ENCODE peak calls at places on chromosome 17, in eight cellular contexts. R is OCI-M1, B is immature natural killer cell, V is SHP77, F is head of caudate nucleus, S is neural progenitor cell, Q is cardiac muscle cell, Z is OCI-LY7. N is an unnamed sample.

GRCh38 chr17:52604105-52604504 is 445.6 kb upstream of the CA10 start:
- DNase-seq in R (peak; percentile 6), B (no peak), V (no peak), F (no peak), S (no peak), Q (no peak), Z (no peak), N (no peak)

GRCh38 chr17:80791758-80792284 is 199.8 kb upstream of the CHMP6 start:
- DNase-seq in R (no peak), B (no peak), V (peak; percentile 86), F (no peak), S (no peak), Q (no peak), Z (no peak), N (peak; percentile 47)

GRCh38 chr17:16463341-16464000 is 28.5 kb downstream of the LRRC75A start:
- DNase-seq in R (no peak), B (no peak), V (peak; percentile 92), F (no peak), S (no peak), Q (peak; percentile 42), Z (no peak), N (no peak)

GRCh38 chr17:48173191-48173590 is 65.6 kb downstream of the SNX11 start:
- DNase-seq in R (no peak), B (no peak), V (no peak), F (no peak), S (no peak), Q (no peak), Z (no peak), N (no peak)

GRCh38 chr17:43661699-43662431 is at the start of gene MEOX1:
- DNase-seq in R (no peak), B (no peak), V (no peak), F (no peak), S (no peak), Q (peak; percentile 60), Z (no peak), N (no peak)

GRCh38 chr17:15377608-15378007 is 36.2 kb upstream of the TEKT3 start:
- DNase-seq in R (no peak), B (no peak), V (no peak), F (no peak), S (peak; percentile 47), Q (peak; percentile 3), Z (no peak), N (peak; percentile 61)

GRCh38 chr17:17525331-17525730 is 29.1 kb upstream of the RASD1 start:
- DNase-seq in R (no peak), B (no peak), V (no peak), F (no peak), S (no peak), Q (no peak), Z (no peak), N (no peak)

GRCh38 chr17:34980353-34980680 is at the start of gene LIG3:
- DNase-seq in R (peak; percentile 96), B (peak; percentile 92), V (peak; percentile 80), F (peak; percentile 87), S (peak; percentile 96), Q (peak; percentile 95), Z (peak; percentile 95), N (peak; percentile 89)

GRCh38 chr17:48555616-48556533 is 11.0 kb upstream of the HOXB2 start:
- DNase-seq in R (no peak), B (no peak), V (no peak), F (no peak), S (peak; percentile 68), Q (peak; percentile 69), Z (no peak), N (no peak)

GRCh38 chr17:75584358-75585175 is 3.0 kb upstream of the MYO15B start:
- DNase-seq in R (no peak), B (no peak), V (no peak), F (no peak), S (no peak), Q (peak; percentile 28), Z (peak; percentile 39), N (no peak)

GRCh38 chr17:2023692-2024571 is 1.2 kb downstream of the RTN4RL1 start:
- DNase-seq in R (no peak), B (peak; percentile 22), V (no peak), F (peak; percentile 39), S (peak; percentile 99), Q (peak; percentile 60), Z (no peak), N (no peak)

GRCh38 chr17:65208753-65209152 is 71.6 kb downstream of the RGS9 start:
- DNase-seq in R (no peak), B (no peak), V (no peak), F (no peak), S (peak; percentile 45), Q (no peak), Z (no peak), N (no peak)

GRCh38 chr17:53093386-53093785 is 729.3 kb upstream of the KIF2B start:
- DNase-seq in R (no peak), B (no peak), V (no peak), F (no peak), S (no peak), Q (no peak), Z (no peak), N (no peak)

GRCh38 chr17:46901291-46901690 is 21.7 kb upstream of the GOSR2 start:
- DNase-seq in R (no peak), B (no peak), V (no peak), F (no peak), S (no peak), Q (no peak), Z (no peak), N (no peak)

GRCh38 chr17:8518346-8518745 is 82.7 kb downstream of the NDEL1 start:
- DNase-seq in R (no peak), B (no peak), V (no peak), F (no peak), S (no peak), Q (no peak), Z (no peak), N (no peak)

GRCh38 chr17:49494399-49494798 is 694 bp upstream of the NGFR start:
- DNase-seq in R (no peak), B (no peak), V (no peak), F (no peak), S (no peak), Q (no peak), Z (no peak), N (no peak)

GRCh38 chr17:71003736-71004135 is 834.4 kb downstream of the KCNJ2 start:
- DNase-seq in R (no peak), B (no peak), V (no peak), F (no peak), S (peak; percentile 23), Q (no peak), Z (no peak), N (no peak)

GRCh38 chr17:40021471-40021961 is 6.3 kb downstream of the CSF3 start:
- DNase-seq in R (no peak), B (no peak), V (no peak), F (no peak), S (no peak), Q (no peak), Z (no peak), N (no peak)

GRCh38 chr17:55122114-55122513 is 142.6 kb upstream of the HLF start:
- DNase-seq in R (no peak), B (no peak), V (no peak), F (no peak), S (no peak), Q (no peak), Z (no peak), N (no peak)

GRCh38 chr17:6448473-6448872 is 4.2 kb downstream of the PIMREG start:
- DNase-seq in R (no peak), B (no peak), V (no peak), F (no peak), S (no peak), Q (no peak), Z (no peak), N (no peak)

GRCh38 chr17:773467-774319 is 8.4 kb downstream of the GLOD4 start:
- DNase-seq in R (no peak), B (no peak), V (no peak), F (no peak), S (peak; percentile 76), Q (no peak), Z (no peak), N (no peak)

GRCh38 chr17:10653987-10654386 is 3.1 kb downstream of the MYH3 start:
- DNase-seq in R (no peak), B (no peak), V (no peak), F (no peak), S (no peak), Q (no peak), Z (no peak), N (no peak)

GRCh38 chr17:81249233-81250040 is 10.3 kb downstream of the NDUFAF8 start:
- DNase-seq in R (no peak), B (no peak), V (no peak), F (peak; percentile 1), S (no peak), Q (no peak), Z (peak; percentile 26), N (no peak)

GRCh38 chr17:59165933-59166342 is 10.4 kb downstream of the PRR11 start:
- DNase-seq in R (peak; percentile 80), B (no peak), V (no peak), F (peak; percentile 13), S (peak; percentile 91), Q (peak; percentile 78), Z (peak; percentile 55), N (peak; percentile 13)

GRCh38 chr17:80270836-80271235 is 10.2 kb downstream of the RNF213 start:
- DNase-seq in R (peak; percentile 5), B (peak; percentile 42), V (peak; percentile 33), F (no peak), S (peak; percentile 84), Q (peak; percentile 46), Z (peak; percentile 62), N (no peak)

GRCh38 chr17:6402258-6402657 is 32.7 kb downstream of the AIPL1 start:
- DNase-seq in R (no peak), B (no peak), V (no peak), F (no peak), S (no peak), Q (no peak), Z (no peak), N (no peak)

GRCh38 chr17:14320734-14321475 is 20.0 kb downstream of the HS3ST3B1 start:
- DNase-seq in R (no peak), B (no peak), V (no peak), F (no peak), S (peak; percentile 17), Q (no peak), Z (no peak), N (no peak)

GRCh38 chr17:41844971-41845370 is 7.3 kb downstream of the KLHL10 start:
- DNase-seq in R (no peak), B (no peak), V (no peak), F (no peak), S (no peak), Q (no peak), Z (no peak), N (no peak)

GRCh38 chr17:74446551-74447500 is 14.9 kb downstream of the GPRC5C start:
- DNase-seq in R (no peak), B (no peak), V (no peak), F (no peak), S (no peak), Q (no peak), Z (no peak), N (no peak)

GRCh38 chr17:72386619-72387237 is 265.9 kb downstream of the SOX9 start:
- DNase-seq in R (no peak), B (no peak), V (peak; percentile 52), F (no peak), S (no peak), Q (no peak), Z (no peak), N (no peak)

GRCh38 chr17:50631908-50632571 is 2.6 kb upstream of the ABCC3 start:
- DNase-seq in R (no peak), B (no peak), V (no peak), F (no peak), S (no peak), Q (no peak), Z (no peak), N (no peak)

GRCh38 chr17:39794249-39794970 is 56.7 kb downstream of the GRB7 start:
- DNase-seq in R (peak; percentile 9), B (no peak), V (no peak), F (no peak), S (no peak), Q (no peak), Z (peak; percentile 97), N (no peak)

GRCh38 chr17:2701161-2701995 is 10.2 kb downstream of the CLUH start:
- DNase-seq in R (no peak), B (no peak), V (no peak), F (no peak), S (no peak), Q (no peak), Z (no peak), N (no peak)

N was measured in nucleus accumbens.